ENCODE peak calls at places on chromosomes 1 and 21, in nine cellular contexts. J is astrocyte of the cerebellum, W is AG10803, O is astrocyte, V is astrocyte of the spinal cord, N is right lobe of liver, R is mucosa of descending colon, Q is fibroblast of lung, U is pancreas. B is an unnamed sample.

GRCh38 chr1:27727126-27727525 is 1.4 kb downstream of the FAM76A start:
- DNase-seq in N (no peak), U (no peak), W (peak), O (peak), Q (peak), R (no peak), V (peak), J (no peak), B (no peak)

GRCh38 chr21:34552324-34553198 is 40.6 kb upstream of the KCNE1 start:
- DNase-seq in W (peak), O (no peak), N (no peak), U (no peak), R (no peak), J (no peak), V (peak), Q (peak), B (no peak)

GRCh38 chr1:207825719-207826556 is 74.1 kb downstream of the CD46 start:
- DNase-seq in N (peak), R (peak), V (peak), Q (peak), J (no peak), O (peak), U (no peak), W (peak), B (peak)

GRCh38 chr1:101137144-101138126 is 99.4 kb upstream of the S1PR1 start:
- DNase-seq in N (no peak), O (peak), J (peak), U (no peak), V (peak), Q (peak), W (peak), R (no peak), B (no peak)

GRCh38 chr1:51729824-51730284 is 113.0 kb downstream of the OSBPL9 start:
- DNase-seq in W (no peak), J (no peak), V (peak), U (no peak), Q (no peak), N (no peak), O (peak), R (no peak), B (no peak)

GRCh38 chr1:208081972-208082371 is 162.2 kb downstream of the PLXNA2 start:
- DNase-seq in V (peak), J (no peak), Q (no peak), W (no peak), U (no peak), R (no peak), O (no peak), N (no peak), B (no peak)

GRCh38 chr1:119713538-119714456 is 2.1 kb downstream of the PHGDH start:
- DNase-seq in V (peak), W (peak), O (peak), J (no peak), Q (peak), N (no peak), R (no peak), U (no peak), B (no peak)

GRCh38 chr1:187053876-187054275 is 225.1 kb downstream of the PLA2G4A start:
- DNase-seq in U (no peak), N (no peak), J (no peak), O (no peak), V (no peak), Q (no peak), R (no peak), W (no peak), B (no peak)

GRCh38 chr1:151457911-151458882 is 1.1 kb downstream of the POGZ start:
- DNase-seq in Q (peak), U (peak), O (peak), R (peak), W (peak), N (peak), V (peak), J (peak), B (no peak)

GRCh38 chr1:21278208-21278861 is 11.9 kb downstream of the ECE1 start:
- DNase-seq in U (no peak), R (no peak), Q (peak), J (no peak), V (no peak), W (no peak), N (no peak), O (peak), B (no peak)

GRCh38 chr1:241048558-241048957 is 308.4 kb downstream of the RGS7 start:
- DNase-seq in V (no peak), W (no peak), N (no peak), Q (no peak), O (no peak), R (no peak), U (no peak), J (no peak), B (no peak)

GRCh38 chr1:115469703-115470476 is 131.8 kb upstream of the NGF start:
- DNase-seq in W (peak), J (no peak), R (peak), U (no peak), N (peak), O (peak), Q (peak), V (peak), B (no peak)

GRCh38 chr1:2971609-2972008 is 49.7 kb upstream of the ACTRT2 start:
- DNase-seq in U (no peak), Q (no peak), J (no peak), O (no peak), N (peak), R (no peak), V (no peak), W (no peak), B (peak)

GRCh38 chr1:59750612-59751395 is 63.9 kb upstream of the HOOK1 start:
- DNase-seq in R (no peak), N (no peak), Q (peak), U (no peak), W (peak), V (peak), O (peak), J (peak), B (no peak)

GRCh38 chr1:52727956-52728656 is 1.9 kb downstream of the ZYG11B start:
- DNase-seq in J (no peak), V (no peak), Q (no peak), U (no peak), O (no peak), W (no peak), R (no peak), N (no peak), B (no peak)

GRCh38 chr1:220841293-220841692 is 38.0 kb upstream of the HLX start:
- DNase-seq in Q (peak), J (no peak), W (peak), O (no peak), V (no peak), U (no peak), R (no peak), N (no peak), B (no peak)

GRCh38 chr1:150987928-150988327 is 5.8 kb downstream of the ANXA9 start:
- DNase-seq in N (no peak), J (no peak), Q (no peak), V (no peak), O (no peak), R (no peak), U (no peak), W (no peak), B (no peak)

GRCh38 chr1:51733793-51734522 is 117.1 kb downstream of the OSBPL9 start:
- DNase-seq in V (no peak), O (no peak), U (no peak), J (no peak), R (no peak), Q (no peak), N (no peak), W (peak), B (no peak)

GRCh38 chr1:207495816-207496792 is at the start of gene CR1:
- DNase-seq in W (no peak), J (no peak), Q (no peak), N (peak), R (peak), V (no peak), U (no peak), O (peak), B (peak)

GRCh38 chr21:45405271-45405818 is 380 bp downstream of the COL18A1 start:
- DNase-seq in R (peak), O (no peak), N (peak), V (no peak), Q (no peak), W (no peak), U (no peak), J (no peak), B (no peak)

GRCh38 chr21:44875341-44875740 is 1.9 kb upstream of the PTTG1IP start:
- DNase-seq in R (no peak), W (peak), J (no peak), V (peak), O (peak), U (no peak), N (peak), Q (peak), B (no peak)

GRCh38 chr1:11841245-11842153 is 6.1 kb downstream of the NPPA start:
- DNase-seq in N (no peak), O (no peak), J (no peak), W (no peak), U (no peak), R (no peak), Q (no peak), V (no peak), B (no peak)

GRCh38 chr1:44406761-44407429 is 1.8 kb downstream of the RNF220 start:
- DNase-seq in U (no peak), V (no peak), Q (no peak), J (no peak), R (peak), O (no peak), N (peak), W (no peak), B (peak)

GRCh38 chr1:212624976-212625501 is 16.5 kb downstream of the ATF3 start:
- DNase-seq in W (no peak), O (no peak), U (no peak), J (no peak), V (no peak), Q (no peak), N (no peak), R (no peak), B (peak)

GRCh38 chr1:110465038-110465813 is 14.3 kb downstream of the PROK1 start:
- DNase-seq in W (no peak), V (no peak), U (no peak), Q (no peak), N (no peak), J (no peak), O (no peak), R (no peak), B (no peak)

GRCh38 chr1:116763787-116764465 is 9.7 kb downstream of the CD2 start:
- DNase-seq in J (no peak), W (no peak), V (no peak), U (peak), R (peak), N (peak), O (no peak), Q (no peak), B (no peak)

GRCh38 chr21:39079617-39080016 is 103.6 kb downstream of the PSMG1 start:
- DNase-seq in O (peak), R (peak), N (peak), W (no peak), Q (peak), U (peak), V (no peak), J (no peak), B (peak)

GRCh38 chr1:60874703-60875102 is 207.7 kb upstream of the NFIA start:
- DNase-seq in W (peak), O (peak), U (no peak), V (peak), J (peak), Q (peak), R (no peak), N (no peak), B (no peak)

GRCh38 chr21:15729346-15729673 is 472 bp upstream of the USP25 start:
- DNase-seq in U (no peak), R (no peak), W (no peak), N (no peak), V (no peak), Q (peak), J (no peak), O (peak), B (no peak)

GRCh38 chr1:22248746-22249145 is 105.8 kb upstream of the WNT4 start:
- DNase-seq in V (no peak), Q (no peak), U (no peak), W (no peak), N (no peak), O (no peak), R (no peak), J (no peak), B (no peak)

GRCh38 chr21:42652527-42653491 is 612 bp upstream of the PDE9A start:
- DNase-seq in N (peak), J (no peak), R (peak), Q (peak), O (no peak), U (peak), V (peak), W (peak), B (no peak)

GRCh38 chr21:35637431-35637830 is 422.9 kb downstream of the SETD4 start:
- DNase-seq in W (peak), J (no peak), V (peak), R (no peak), Q (peak), O (peak), N (no peak), U (peak), B (no peak)

GRCh38 chr1:208100906-208101305 is 143.3 kb downstream of the PLXNA2 start:
- DNase-seq in Q (no peak), J (no peak), V (no peak), U (no peak), N (no peak), W (no peak), R (no peak), O (peak), B (no peak)

GRCh38 chr1:227937031-227937430 is 10.7 kb downstream of the WNT9A start:
- DNase-seq in U (no peak), O (no peak), V (no peak), Q (no peak), R (no peak), J (no peak), W (no peak), N (no peak), B (peak)
- TF ChIP-seq CTCF in U (no peak), O (no peak), V (no peak), Q (no peak), R (no peak), J (no peak), W (no peak), N (no peak), B (no peak)

GRCh38 chr21:30234050-30234449 is 18.2 kb upstream of the CLDN8 start:
- DNase-seq in R (no peak), N (no peak), U (no peak), J (no peak), Q (no peak), O (no peak), W (no peak), V (no peak), B (no peak)

GRCh38 chr21:30234643-30235042 is 18.7 kb upstream of the CLDN8 start:
- DNase-seq in R (no peak), O (no peak), W (peak), N (no peak), Q (peak), U (no peak), V (no peak), J (no peak), B (no peak)

GRCh38 chr21:30233228-30233627 is 17.3 kb upstream of the CLDN8 start:
- DNase-seq in O (no peak), U (no peak), Q (no peak), V (no peak), R (no peak), W (no peak), N (no peak), J (no peak), B (no peak)

GRCh38 chr21:30232011-30232410 is 16.1 kb upstream of the CLDN8 start:
- DNase-seq in W (no peak), V (no peak), O (no peak), N (no peak), R (no peak), U (no peak), Q (no peak), J (no peak), B (no peak)

DNA sequence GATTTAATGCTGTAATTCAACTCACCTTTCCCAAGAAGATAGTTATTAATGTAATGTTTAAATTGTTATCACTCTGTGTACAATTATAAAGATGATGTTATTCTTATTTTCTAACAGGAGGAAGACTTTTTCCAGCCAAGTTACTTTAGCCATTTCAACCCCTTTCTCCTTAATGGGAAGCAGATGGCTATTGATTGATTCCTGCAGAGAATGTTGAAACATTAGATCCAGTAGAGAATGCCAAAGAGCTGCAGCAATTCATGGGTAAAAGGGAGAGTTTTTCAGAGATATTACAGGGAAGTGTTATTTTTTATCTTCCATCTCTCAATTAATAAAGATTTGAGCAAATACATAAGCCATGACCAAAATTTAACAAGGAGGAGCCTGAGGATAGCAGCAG is 17.7 kb upstream of the CLDN8 start:
- DNase-seq in W (peak), R (no peak), U (no peak), Q (no peak), V (no peak), N (no peak), O (no peak), J (no peak), B (no peak)
- H3K4me3 ChIP-seq in W (no peak), R (no peak), U (no peak), Q (no peak), V (no peak), N (no peak), O (no peak), J (no peak), B (no peak)

GRCh38 chr1:5949074-5949760 is 43.0 kb downstream of the NPHP4 start:
- DNase-seq in J (no peak), V (no peak), N (no peak), Q (no peak), O (no peak), W (no peak), U (no peak), R (no peak), B (peak)
- TF ChIP-seq CTCF in J (peak), V (peak), N (peak), Q (peak), O (no peak), W (no peak), U (no peak), R (no peak), B (no peak)

GRCh38 chr1:202159534-202160371 is 649 bp downstream of the PTPN7 start:
- DNase-seq in R (peak), U (no peak), Q (no peak), V (no peak), O (no peak), N (no peak), W (no peak), J (no peak), B (no peak)
- H3K4me3 ChIP-seq in R (no peak), U (no peak), Q (no peak), V (no peak), O (no peak), N (no peak), W (no peak), J (no peak), B (peak)

B was measured in suprapubic skin.